ENCODE peak calls at places on chromosome 16, in four cellular contexts. S is heart left ventricle, L is HCT116, Y is right cardiac atrium. J is an unnamed sample. For H3K9me3, the result is how much of the 10 kb centered on the place peaks cover.

GRCh38 chr16:49458221-49458620 is 84.6 kb downstream of the C16orf78 start:
- DNase-seq in S (no peak), L (no peak), Y (no peak), J (no peak)

GRCh38 chr16:75916431-75916830 is 190.1 kb upstream of the CPHXL start:
- DNase-seq in S (no peak), L (no peak), Y (no peak), J (no peak)

GRCh38 chr16:48318630-48319029 is 66.6 kb downstream of the SIAH1 start:
- DNase-seq in S (peak), L (no peak), Y (no peak), J (no peak)

GRCh38 chr16:83338941-83339340 is 468.8 kb upstream of the HSBP1 start:
- DNase-seq in S (no peak), L (no peak), Y (no peak), J (no peak)

GRCh38 chr16:30382398-30383015 is at the start of gene SEPTIN1:
- DNase-seq in S (no peak), L (no peak), Y (peak), J (no peak)

GRCh38 chr16:23310217-23310616 is 8.1 kb downstream of the SCNN1B start:
- DNase-seq in S (no peak), L (no peak), Y (no peak), J (no peak)

GRCh38 chr16:79810449-79811189 is 210.1 kb upstream of the MAF start:
- DNase-seq in S (no peak), L (no peak), Y (no peak), J (no peak)

GRCh38 chr16:27113341-27113841 is 46.7 kb downstream of the C16orf82 start:
- DNase-seq in S (no peak), L (no peak), Y (no peak), J (peak)

GRCh38 chr16:5427571-5427970 is 330.0 kb upstream of the EEF2KMT start:
- DNase-seq in S (no peak), L (no peak), Y (no peak), J (no peak)

GRCh38 chr16:5422643-5423496 is 325.3 kb upstream of the EEF2KMT start:
- DNase-seq in S (no peak), L (no peak), Y (no peak), J (no peak)

DNA sequence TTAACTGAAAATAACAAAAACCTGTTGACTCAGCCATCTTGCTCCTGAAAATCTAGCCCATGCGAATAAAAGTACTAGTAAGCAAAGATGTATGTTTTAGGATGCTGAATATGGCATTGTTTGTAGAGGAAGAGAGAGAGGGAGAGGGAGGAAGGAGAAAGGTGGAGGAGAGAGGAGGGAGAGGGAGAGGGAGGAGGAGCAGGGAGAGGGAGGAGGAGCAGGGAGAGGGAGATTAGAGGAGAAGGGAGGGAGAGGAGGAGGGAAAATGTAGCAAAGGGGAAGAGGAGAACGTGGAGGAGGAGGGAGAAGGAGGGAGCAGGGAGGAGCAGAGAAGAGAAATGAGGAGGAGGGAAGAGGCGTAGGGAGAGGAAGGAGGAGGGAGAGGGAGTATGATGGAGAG is 324.5 kb upstream of the EEF2KMT start:
- DNase-seq in S (no peak), L (no peak), Y (no peak), J (no peak)
- H3K9me3 ChIP-seq in S (under half), L (under half), Y (under half), J (under half)

GRCh38 chr16:84446086-84446485 is 58.4 kb downstream of the MEAK7 start:
- DNase-seq in S (no peak), L (no peak), Y (no peak), J (no peak)

GRCh38 chr16:84438971-84439696 is 65.3 kb downstream of the MEAK7 start:
- DNase-seq in S (no peak), L (no peak), Y (no peak), J (no peak)

GRCh38 chr16:84443166-84443802 is 61.2 kb downstream of the MEAK7 start:
- DNase-seq in S (no peak), L (no peak), Y (no peak), J (no peak)

GRCh38 chr16:84444476-84444875 is 60.0 kb downstream of the MEAK7 start:
- DNase-seq in S (no peak), L (no peak), Y (no peak), J (no peak)

DNA sequence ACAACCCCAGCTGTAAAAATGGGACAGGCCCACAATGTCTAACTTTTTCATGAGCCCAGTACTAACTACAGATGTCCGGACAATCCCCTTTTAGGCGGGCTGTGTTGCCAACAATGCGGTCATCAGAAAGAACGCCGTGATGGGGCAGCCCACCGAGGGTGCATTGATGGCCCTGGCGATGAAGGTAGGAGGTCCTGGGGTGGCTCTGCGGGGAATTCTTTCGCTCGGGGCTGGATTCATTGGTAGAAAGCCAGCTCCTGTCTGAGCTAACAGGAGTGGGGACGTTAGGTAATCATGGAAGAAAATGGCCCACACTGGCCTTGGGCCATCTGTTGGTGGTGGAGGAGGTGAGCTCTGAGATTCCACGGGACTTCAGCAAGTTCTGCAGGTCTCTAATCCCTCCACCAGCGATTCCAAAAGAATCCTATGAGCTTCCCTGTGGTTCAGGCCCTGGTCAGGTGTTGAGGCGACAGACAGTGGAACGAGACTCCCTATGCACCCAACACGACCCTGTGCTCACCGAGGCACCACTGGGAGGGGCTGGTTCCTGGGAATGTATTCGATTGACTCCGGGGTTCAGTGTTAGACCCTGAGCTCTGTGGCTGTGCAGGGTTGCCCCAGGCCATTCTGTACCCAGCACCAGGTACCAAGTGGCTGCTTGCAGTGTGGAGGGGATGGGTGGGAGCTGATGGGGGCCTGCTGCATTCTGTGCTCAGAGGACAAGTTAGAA is 61.9 kb downstream of the MEAK7 start:
- DNase-seq in S (no peak), L (no peak), Y (no peak), J (no peak)
- H3K9me3 ChIP-seq in S (under half), L (under half), Y (under half), J (under half)

DNA sequence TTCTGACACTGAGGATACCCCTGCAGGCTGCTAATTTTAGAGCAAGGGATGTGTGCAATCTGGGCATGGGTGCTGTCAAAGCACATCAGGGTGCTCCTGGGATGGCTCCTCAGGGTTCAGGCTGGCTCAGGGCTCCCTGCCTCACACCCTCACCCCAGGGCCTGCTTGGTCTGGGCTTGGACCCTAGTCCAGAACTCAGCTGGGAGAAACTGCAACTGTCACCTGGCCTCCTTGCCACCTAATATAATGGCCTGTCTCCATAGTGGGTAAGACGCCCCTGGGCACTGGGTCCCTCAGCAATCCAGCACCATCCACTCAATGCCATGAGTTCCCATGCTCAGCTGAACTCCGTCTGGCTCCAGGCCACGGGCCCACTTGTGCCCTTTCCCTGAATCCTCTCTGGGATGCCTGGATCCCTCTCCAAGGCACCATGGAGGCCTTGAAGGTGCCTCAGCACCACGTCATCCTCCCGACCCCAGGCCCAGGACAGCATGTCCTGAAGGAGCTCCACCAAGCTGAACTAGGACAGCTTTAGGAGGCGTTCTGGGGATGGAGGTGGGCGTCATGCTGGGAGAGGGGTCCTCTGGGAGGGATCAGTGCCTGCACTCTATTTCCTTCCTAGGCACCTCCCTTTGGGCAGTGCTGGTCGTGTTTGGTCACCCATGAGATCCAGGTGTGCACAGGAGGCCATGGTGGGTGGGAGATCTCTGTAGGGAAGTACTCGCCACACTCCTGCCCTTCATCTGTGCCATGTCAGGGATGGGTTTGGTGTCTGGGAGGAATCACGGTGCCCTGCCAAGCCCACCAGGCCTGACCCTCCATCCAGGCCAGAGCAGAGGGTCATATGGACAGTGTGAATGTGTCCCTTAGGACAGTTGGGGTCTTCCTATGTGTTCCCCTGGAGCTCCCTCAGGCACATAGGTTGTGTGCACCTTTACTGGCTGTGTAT is 1688.4 kb downstream of the TP53TG3F start:
- DNase-seq in S (no peak), L (no peak), Y (no peak), J (no peak)
- H3K9me3 ChIP-seq in S (under half), L (under half), Y (under half), J (under half)

GRCh38 chr16:62625291-62625690 is 589.1 kb upstream of the CDH8 start:
- DNase-seq in S (no peak), L (no peak), Y (no peak), J (no peak)
- H3K9me3 ChIP-seq in S (under half), L (under half), Y (under half), J (under half)

DNA sequence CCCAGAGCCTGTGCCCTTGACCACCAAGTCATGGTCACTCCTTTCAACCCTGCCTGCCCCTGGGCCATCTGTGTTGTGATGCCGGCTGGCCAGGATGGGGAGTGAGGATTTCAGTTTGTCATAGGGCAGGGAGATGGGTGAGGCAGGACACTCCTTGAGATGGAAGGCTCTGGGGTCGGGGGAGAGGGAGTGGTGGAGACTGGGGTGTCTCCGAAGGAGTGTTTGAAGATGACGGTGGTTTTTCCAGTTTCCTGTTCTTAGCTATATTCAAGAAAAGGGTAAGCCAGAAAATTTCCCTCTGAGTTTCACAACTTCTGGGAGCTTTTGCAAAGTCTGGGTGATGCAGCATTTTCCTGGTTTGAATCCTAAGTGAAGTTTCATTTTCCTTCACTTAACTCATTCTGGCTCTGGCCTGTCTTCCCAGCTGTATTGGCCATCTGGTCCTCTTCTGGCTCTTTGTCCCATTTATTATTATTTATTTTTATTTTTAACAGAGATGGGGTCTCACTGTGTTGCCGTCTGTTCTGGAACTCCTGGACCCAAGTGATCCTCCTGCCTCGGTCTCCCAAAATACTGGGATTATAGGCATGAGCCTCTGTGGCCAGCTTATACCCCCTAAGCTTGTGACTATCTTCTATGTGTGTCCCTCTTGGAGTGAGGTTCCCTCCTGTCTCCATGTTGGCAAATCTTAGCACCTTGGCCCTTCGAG is 27.7 kb downstream of the ABCC1 start:
- DNase-seq in S (no peak), L (no peak), Y (peak), J (no peak)
- H3K9me3 ChIP-seq in S (under half), L (under half), Y (under half), J (under half)

GRCh38 chr16:69285240-69285639 is 25.9 kb upstream of the VPS4A start:
- DNase-seq in S (no peak), L (no peak), Y (no peak), J (no peak)
- H3K9me3 ChIP-seq in S (under half), L (under half), Y (under half), J (under half)

DNA sequence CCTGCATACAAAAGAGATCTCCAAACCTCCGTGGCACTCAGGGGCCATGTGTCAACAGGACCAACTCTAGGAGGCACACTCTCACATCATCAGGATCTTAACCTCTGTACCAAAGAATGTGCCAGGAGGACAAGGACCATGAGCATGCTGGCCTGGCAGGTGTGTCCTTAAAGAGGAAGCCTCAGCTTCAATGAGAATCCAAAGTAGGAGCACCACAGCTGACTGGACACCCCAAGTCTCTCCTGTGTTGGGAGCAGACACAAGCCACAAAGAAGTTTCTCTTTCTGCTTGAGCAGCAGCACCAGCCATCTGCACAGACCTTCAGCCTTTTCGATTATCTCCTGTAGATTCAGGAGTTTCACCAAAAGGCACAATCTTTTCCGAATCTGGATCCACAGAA is 1734.5 kb downstream of the TP53TG3F start:
- DNase-seq in S (no peak), L (no peak), Y (no peak), J (no peak)
- H3K9me3 ChIP-seq in S (under half), L (under half), Y (under half), J (under half)

GRCh38 chr16:31727553-31727952 is 146.1 kb upstream of the ZNF267 start:
- DNase-seq in S (no peak), L (no peak), Y (no peak), J (no peak)
- H3K9me3 ChIP-seq in S (under half), L (under half), Y (under half), J (under half)

GRCh38 chr16:68548947-68549346 is 9.9 kb downstream of the ZFP90 start:
- DNase-seq in S (no peak), L (no peak), Y (no peak), J (no peak)

DNA sequence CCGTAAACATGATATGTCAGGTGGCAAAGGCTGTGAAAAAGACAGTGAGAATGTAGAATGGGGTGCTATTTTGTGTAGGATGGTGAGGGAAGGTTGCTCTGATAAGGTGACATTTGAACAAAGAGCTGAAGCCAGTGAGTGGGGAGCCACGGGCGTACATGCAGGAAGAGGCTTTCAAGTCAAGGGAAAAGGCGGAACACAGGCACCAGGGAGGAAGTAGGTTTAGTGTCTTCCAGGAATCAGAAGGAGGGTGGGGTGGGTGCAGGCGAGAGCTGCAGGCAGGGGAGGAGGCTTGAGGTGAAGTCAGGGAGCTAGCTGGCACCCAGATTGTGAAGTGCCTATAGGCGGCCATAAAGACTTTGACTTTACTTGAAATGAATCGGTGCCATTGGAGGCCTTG is 14.1 kb downstream of the ZFP90 start:
- DNase-seq in S (no peak), L (no peak), Y (no peak), J (no peak)
- H3K9me3 ChIP-seq in S (under half), L (under half), Y (under half), J (half or more)